ENCODE peak calls at places on chromosomes 5 and 9, in nine cellular contexts. W is OCI-LY7, V is testis, C is ascending aorta, B is cardiac muscle cell, Q is right atrium auricular region, H is AG04450, R is uterus, X is kidney. N is an unnamed sample.

GRCh38 chr5:61349935-61350334 is 17.9 kb downstream of the ZSWIM6 start:
- DNase-seq in W (no peak), V (no peak), C (no peak), B (no peak), Q (no peak), H (no peak), R (no peak), X (no peak), N (no peak)

GRCh38 chr9:2559212-2560152 is 62.1 kb upstream of the VLDLR start:
- DNase-seq in W (no peak), V (peak; percentile 94), C (peak; percentile 72), B (peak; percentile 99), Q (peak; percentile 90), H (peak; percentile 87), R (peak; percentile 92), X (peak; percentile 89), N (no peak)

GRCh38 chr5:135253601-135254165 is 145.3 kb downstream of the MACROH2A1 start:
- DNase-seq in W (no peak), V (no peak), C (no peak), B (no peak), Q (no peak), H (no peak), R (no peak), X (no peak), N (no peak)

GRCh38 chr9:30972654-30973053 is 1411.8 kb upstream of the ACO1 start:
- DNase-seq in W (no peak), V (no peak), C (no peak), B (no peak), Q (no peak), H (no peak), R (no peak), X (no peak), N (no peak)

GRCh38 chr9:37200572-37201005 is 80.2 kb downstream of the ZCCHC7 start:
- DNase-seq in W (no peak), V (no peak), C (no peak), B (peak; percentile 39), Q (no peak), H (no peak), R (no peak), X (no peak), N (no peak)

GRCh38 chr5:21688655-21689054 is 1164.5 kb downstream of the CDH12 start:
- DNase-seq in W (no peak), V (no peak), C (no peak), B (peak; percentile 5), Q (no peak), H (peak; percentile 15), R (no peak), X (no peak), N (no peak)

GRCh38 chr5:57338068-57338848 is 144.4 kb downstream of the ACTBL2 start:
- DNase-seq in W (peak; percentile 46), V (no peak), C (no peak), B (peak; percentile 72), Q (no peak), H (no peak), R (no peak), X (no peak), N (no peak)

GRCh38 chr5:172188893-172189692 is 1.1 kb upstream of the STK10 start:
- DNase-seq in W (no peak), V (no peak), C (peak; percentile 51), B (no peak), Q (no peak), H (no peak), R (no peak), X (peak; percentile 64), N (no peak)

GRCh38 chr5:136276946-136277345 is 84.0 kb upstream of the SMIM32 start:
- DNase-seq in W (no peak), V (peak; percentile 29), C (no peak), B (peak; percentile 26), Q (no peak), H (no peak), R (no peak), X (no peak), N (no peak)

GRCh38 chr9:123065191-123065590 is 31.7 kb downstream of the GPR21 start:
- DNase-seq in W (no peak), V (no peak), C (no peak), B (no peak), Q (no peak), H (no peak), R (no peak), X (no peak), N (no peak)

GRCh38 chr5:35852084-35852734 is 4.5 kb upstream of the IL7R start:
- DNase-seq in W (peak; percentile 49), V (peak; percentile 35), C (no peak), B (peak; percentile 17), Q (no peak), H (no peak), R (no peak), X (no peak), N (no peak)

GRCh38 chr9:137757613-137758029 is 120.0 kb upstream of the CACNA1B start:
- DNase-seq in W (no peak), V (no peak), C (no peak), B (peak; percentile 25), Q (no peak), H (peak; percentile 42), R (no peak), X (peak; percentile 66), N (no peak)

GRCh38 chr9:78919701-78920100 is 622.8 kb downstream of the PSAT1 start:
- DNase-seq in W (no peak), V (no peak), C (no peak), B (no peak), Q (no peak), H (no peak), R (no peak), X (no peak), N (no peak)

GRCh38 chr5:141419074-141419880 is 1.6 kb upstream of the PCDHGA11 start:
- DNase-seq in W (no peak), V (no peak), C (no peak), B (no peak), Q (no peak), H (no peak), R (no peak), X (no peak), N (no peak)

GRCh38 chr5:141420855-141421488 is at the start of gene PCDHGA11:
- DNase-seq in W (peak; percentile 76), V (peak; percentile 73), C (no peak), B (peak; percentile 73), Q (no peak), H (no peak), R (no peak), X (no peak), N (no peak)

GRCh38 chr5:141422742-141423291 is 2.0 kb downstream of the PCDHGA11 start:
- DNase-seq in W (no peak), V (no peak), C (no peak), B (no peak), Q (no peak), H (no peak), R (no peak), X (no peak), N (no peak)

GRCh38 chr5:141421489-141421855 is 621 bp downstream of the PCDHGA11 start:
- DNase-seq in W (no peak), V (no peak), C (no peak), B (no peak), Q (no peak), H (no peak), R (no peak), X (no peak), N (no peak)
- H3K9me3 ChIP-seq in W (no peaks in the 10 kb centered on the region), V (no peaks in the 10 kb centered on the region), C (peaks cover 100% of the 10 kb centered on the region), B (peaks cover 27% of the 10 kb centered on the region), Q (peaks cover 88% of the 10 kb centered on the region), H (peaks cover 65% of the 10 kb centered on the region), R (no peaks in the 10 kb centered on the region), X (peaks cover 45% of the 10 kb centered on the region), N (peaks cover 9% of the 10 kb centered on the region)

GRCh38 chr5:68930139-68930538 is 163.7 kb upstream of the SLC30A5 start:
- DNase-seq in W (no peak), V (no peak), C (no peak), B (no peak), Q (no peak), H (no peak), R (no peak), X (no peak), N (no peak)

GRCh38 chr5:68928617-68929302 is 165.1 kb upstream of the SLC30A5 start:
- DNase-seq in W (no peak), V (no peak), C (no peak), B (no peak), Q (no peak), H (no peak), R (no peak), X (no peak), N (no peak)

GRCh38 chr5:68932830-68933434 is 160.9 kb upstream of the SLC30A5 start:
- DNase-seq in W (peak; percentile 80), V (peak; percentile 49), C (no peak), B (no peak), Q (no peak), H (no peak), R (no peak), X (no peak), N (no peak)
- H3K9me3 ChIP-seq in W (peaks cover 29% of the 10 kb centered on the region), V (no peaks in the 10 kb centered on the region), C (no peaks in the 10 kb centered on the region), B (no peaks in the 10 kb centered on the region), Q (no peaks in the 10 kb centered on the region), H (peaks cover 9% of the 10 kb centered on the region), R (no peaks in the 10 kb centered on the region), X (peaks cover 3% of the 10 kb centered on the region), N (no peaks in the 10 kb centered on the region)

GRCh38 chr9:135920973-135921585 is 13.7 kb upstream of the CAMSAP1 start:
- DNase-seq in W (no peak), V (no peak), C (no peak), B (no peak), Q (no peak), H (no peak), R (no peak), X (no peak), N (no peak)

GRCh38 chr9:135920256-135920930 is 13.0 kb upstream of the CAMSAP1 start:
- DNase-seq in W (no peak), V (no peak), C (no peak), B (no peak), Q (no peak), H (no peak), R (no peak), X (no peak), N (no peak)

GRCh38 chr9:135914921-135915320 is 7.6 kb upstream of the CAMSAP1 start:
- DNase-seq in W (no peak), V (no peak), C (no peak), B (no peak), Q (no peak), H (peak; percentile 42), R (no peak), X (no peak), N (no peak)

GRCh38 chr9:135919318-135919717 is 12.0 kb upstream of the CAMSAP1 start:
- DNase-seq in W (no peak), V (no peak), C (no peak), B (no peak), Q (no peak), H (no peak), R (no peak), X (no peak), N (no peak)

GRCh38 chr9:135916998-135917397 is 9.7 kb upstream of the CAMSAP1 start:
- DNase-seq in W (peak; percentile 24), V (no peak), C (no peak), B (no peak), Q (no peak), H (no peak), R (no peak), X (no peak), N (no peak)
- H3K9me3 ChIP-seq in W (peaks cover 27% of the 10 kb centered on the region), V (no peaks in the 10 kb centered on the region), C (peaks cover 80% of the 10 kb centered on the region), B (no peaks in the 10 kb centered on the region), Q (peaks cover 38% of the 10 kb centered on the region), H (peaks cover 67% of the 10 kb centered on the region), R (no peaks in the 10 kb centered on the region), X (peaks cover 3% of the 10 kb centered on the region), N (peaks cover 15% of the 10 kb centered on the region)

DNA sequence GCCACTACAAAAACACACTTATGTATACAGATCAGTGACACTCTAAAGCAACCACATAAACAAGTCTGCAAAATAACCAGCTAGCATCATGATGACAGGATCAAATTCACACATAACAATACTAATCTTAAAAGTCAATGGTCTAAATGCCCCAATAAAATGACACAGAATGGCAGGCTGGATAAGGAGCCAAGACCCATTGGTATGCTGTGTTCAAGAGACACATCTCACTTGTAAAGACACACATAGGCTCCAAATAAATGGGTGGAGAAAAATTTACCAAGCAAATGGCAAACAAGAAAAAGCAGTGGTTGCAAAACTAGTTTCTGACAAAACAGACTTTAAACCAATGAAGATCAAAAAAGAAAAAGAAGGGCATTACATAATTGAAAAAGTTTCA is 26.0 kb downstream of the GAPT start:
- DNase-seq in W (no peak), V (no peak), C (no peak), B (no peak), Q (no peak), H (no peak), R (no peak), X (no peak), N (no peak)
- H3K9me3 ChIP-seq in W (no peaks in the 10 kb centered on the region), V (no peaks in the 10 kb centered on the region), C (peaks cover 25% of the 10 kb centered on the region), B (no peaks in the 10 kb centered on the region), Q (peaks cover 44% of the 10 kb centered on the region), H (no peaks in the 10 kb centered on the region), R (no peaks in the 10 kb centered on the region), X (peaks cover 4% of the 10 kb centered on the region), N (no peaks in the 10 kb centered on the region)

N was measured in T-helper 17 cell.